ENCODE peak calls at places on chromosome 4, in seven cellular contexts. I is iPS-NIHi11, B is activated T-cell treated with anti-CD3 and anti-CD28 coated beads for 1 hour, M is amniotic stem cell, Y is NCI-H446 treated with DMSO at 0.1 percent for 48 hours, J is AG09309, X is AG08395. V is an unnamed sample.
A peak's percentile ranks its signal among the peaks of the same experiment; 100 is the strongest.

GRCh38 chr4:2852481-2852881 is 8.8 kb downstream of the ADD1 start:
- DNase-seq in I (no peak), B (no peak), M (no peak), Y (no peak), J (no peak), X (no peak), V (no peak)

GRCh38 chr4:51925307-51925706 is 82.4 kb downstream of the DCUN1D4 start:
- DNase-seq in I (no peak), B (no peak), M (no peak), Y (no peak), J (no peak), X (no peak), V (no peak)

GRCh38 chr4:185500576-185500975 is 29.0 kb upstream of the CCDC110 start:
- DNase-seq in I (no peak), B (no peak), M (no peak), Y (no peak), J (no peak), X (no peak), V (no peak)

GRCh38 chr4:103757631-103758030 is 37.8 kb upstream of the TACR3 start:
- DNase-seq in I (no peak), B (no peak), M (no peak), Y (no peak), J (no peak), X (no peak), V (no peak)

GRCh38 chr4:15244354-15244753 is 183.5 kb upstream of the C1QTNF7 start:
- DNase-seq in I (no peak), B (no peak), M (no peak), Y (peak; percentile 17), J (no peak), X (no peak), V (no peak)

GRCh38 chr4:188246488-188246887 is 107.2 kb downstream of the TRIML1 start:
- DNase-seq in I (peak; percentile 49), B (no peak), M (no peak), Y (no peak), J (no peak), X (no peak), V (no peak)

GRCh38 chr4:176011523-176011922 is 54.1 kb upstream of the WDR17 start:
- DNase-seq in I (no peak), B (no peak), M (no peak), Y (no peak), J (no peak), X (no peak), V (no peak)

GRCh38 chr4:7852568-7853185 is 87.0 kb downstream of the AFAP1 start:
- DNase-seq in I (no peak), B (no peak), M (no peak), Y (no peak), J (no peak), X (no peak), V (no peak)

GRCh38 chr4:176002007-176002623 is 63.5 kb upstream of the WDR17 start:
- DNase-seq in I (peak; percentile 72), B (no peak), M (no peak), Y (no peak), J (no peak), X (peak; percentile 26), V (peak; percentile 51)

GRCh38 chr4:107153956-107154355 is 117.8 kb upstream of the DKK2 start:
- DNase-seq in I (no peak), B (no peak), M (no peak), Y (no peak), J (no peak), X (no peak), V (no peak)

GRCh38 chr4:100075486-100076270 is 114.6 kb downstream of the DDIT4L start:
- DNase-seq in I (no peak), B (no peak), M (no peak), Y (no peak), J (no peak), X (no peak), V (no peak)

GRCh38 chr4:8580321-8581093 is at the start of gene GPR78:
- DNase-seq in I (peak; percentile 98), B (peak; percentile 24), M (no peak), Y (no peak), J (no peak), X (peak; percentile 69), V (no peak)